ENCODE peak calls at places on chromosomes 1 and 21, in seven cellular contexts. U, G, O, A, I, M and F are unnamed samples.

GRCh38 chr1:96329121-96329520 is 392.5 kb upstream of the PTBP2 start:
- DNase-seq in U (no peak), G (peak), O (no peak), A (peak), I (peak), M (no peak), F (no peak)

GRCh38 chr1:23575226-23575810 is 16.0 kb upstream of the ID3 start:
- DNase-seq in U (no peak), G (no peak), O (no peak), A (no peak), I (no peak), M (no peak), F (no peak)

GRCh38 chr1:56200446-56200845 is 378.9 kb downstream of the PLPP3 start:
- DNase-seq in U (no peak), G (no peak), O (no peak), A (no peak), I (no peak), M (no peak), F (no peak)

GRCh38 chr1:86429122-86429725 is 5.3 kb downstream of the CLCA2 start:
- DNase-seq in U (no peak), G (peak), O (no peak), A (no peak), I (peak), M (no peak), F (no peak)

GRCh38 chr1:208166340-208167138 is 77.6 kb downstream of the PLXNA2 start:
- DNase-seq in U (no peak), G (no peak), O (no peak), A (no peak), I (no peak), M (no peak), F (no peak)

GRCh38 chr1:62735491-62736171 is 47.4 kb upstream of the DOCK7 start:
- DNase-seq in U (no peak), G (peak), O (no peak), A (no peak), I (peak), M (no peak), F (no peak)

GRCh38 chr1:40299366-40300248 is 17.5 kb downstream of the COL9A2 start:
- DNase-seq in U (no peak), G (peak), O (no peak), A (no peak), I (peak), M (no peak), F (no peak)

GRCh38 chr1:217891966-217892365 is 260.8 kb downstream of the SPATA17 start:
- DNase-seq in U (no peak), G (no peak), O (no peak), A (no peak), I (no peak), M (no peak), F (no peak)

GRCh38 chr1:53659436-53659835 is 79.5 kb downstream of the GLIS1 start:
- DNase-seq in U (no peak), G (no peak), O (no peak), A (no peak), I (no peak), M (no peak), F (no peak)

GRCh38 chr1:223393275-223394214 is at the start of gene CCDC185:
- DNase-seq in U (no peak), G (no peak), O (peak), A (no peak), I (no peak), M (no peak), F (no peak)

GRCh38 chr21:34558166-34558565 is 46.2 kb upstream of the KCNE1 start:
- DNase-seq in U (no peak), G (no peak), O (no peak), A (no peak), I (no peak), M (no peak), F (no peak)

GRCh38 chr1:36322085-36322785 is 1.2 kb downstream of the EVA1B start:
- DNase-seq in U (no peak), G (peak), O (no peak), A (no peak), I (peak), M (peak), F (no peak)

GRCh38 chr1:56922507-56922906 is 43.3 kb downstream of the C8B start:
- DNase-seq in U (no peak), G (no peak), O (no peak), A (no peak), I (no peak), M (no peak), F (no peak)

GRCh38 chr1:74673351-74674111 is at the start of gene ERICH3:
- DNase-seq in U (no peak), G (peak), O (peak), A (no peak), I (peak), M (peak), F (no peak)

GRCh38 chr1:159991513-159991912 is 37.5 kb upstream of the SLAMF9 start:
- DNase-seq in U (no peak), G (peak), O (no peak), A (no peak), I (peak), M (no peak), F (no peak)

GRCh38 chr1:103106426-103107321 is 1.6 kb downstream of the COL11A1 start:
- DNase-seq in U (peak), G (peak), O (no peak), A (peak), I (peak), M (peak), F (no peak)

GRCh38 chr1:20981903-20982695 is 194.6 kb downstream of the EIF4G3 start:
- DNase-seq in U (no peak), G (peak), O (no peak), A (peak), I (peak), M (no peak), F (no peak)

GRCh38 chr1:7526867-7527732 is 244.0 kb upstream of the VAMP3 start:
- DNase-seq in U (no peak), G (no peak), O (peak), A (peak), I (no peak), M (no peak), F (no peak)

GRCh38 chr1:206557636-206558473 is 50.5 kb downstream of the RASSF5 start:
- DNase-seq in U (no peak), G (no peak), O (peak), A (no peak), I (no peak), M (no peak), F (no peak)
- TF ChIP-seq CTCF in U (no peak), G (no peak), O (no peak), A (no peak), I (no peak), M (no peak), F (no peak)

GRCh38 chr1:110340207-110340468 is 961 bp downstream of the RBM15 start:
- DNase-seq in U (no peak), G (no peak), O (no peak), A (no peak), I (no peak), M (no peak), F (no peak)

GRCh38 chr1:110339040-110339426 is at the start of gene RBM15:
- DNase-seq in U (peak), G (no peak), O (peak), A (peak), I (no peak), M (peak), F (peak)

GRCh38 chr1:110341146-110341871 is 2.1 kb downstream of the RBM15 start:
- DNase-seq in U (no peak), G (no peak), O (peak), A (no peak), I (no peak), M (no peak), F (no peak)

GRCh38 chr1:110338200-110339039 is 757 bp upstream of the RBM15 start:
- DNase-seq in U (peak), G (peak), O (peak), A (no peak), I (peak), M (peak), F (peak)

DNA sequence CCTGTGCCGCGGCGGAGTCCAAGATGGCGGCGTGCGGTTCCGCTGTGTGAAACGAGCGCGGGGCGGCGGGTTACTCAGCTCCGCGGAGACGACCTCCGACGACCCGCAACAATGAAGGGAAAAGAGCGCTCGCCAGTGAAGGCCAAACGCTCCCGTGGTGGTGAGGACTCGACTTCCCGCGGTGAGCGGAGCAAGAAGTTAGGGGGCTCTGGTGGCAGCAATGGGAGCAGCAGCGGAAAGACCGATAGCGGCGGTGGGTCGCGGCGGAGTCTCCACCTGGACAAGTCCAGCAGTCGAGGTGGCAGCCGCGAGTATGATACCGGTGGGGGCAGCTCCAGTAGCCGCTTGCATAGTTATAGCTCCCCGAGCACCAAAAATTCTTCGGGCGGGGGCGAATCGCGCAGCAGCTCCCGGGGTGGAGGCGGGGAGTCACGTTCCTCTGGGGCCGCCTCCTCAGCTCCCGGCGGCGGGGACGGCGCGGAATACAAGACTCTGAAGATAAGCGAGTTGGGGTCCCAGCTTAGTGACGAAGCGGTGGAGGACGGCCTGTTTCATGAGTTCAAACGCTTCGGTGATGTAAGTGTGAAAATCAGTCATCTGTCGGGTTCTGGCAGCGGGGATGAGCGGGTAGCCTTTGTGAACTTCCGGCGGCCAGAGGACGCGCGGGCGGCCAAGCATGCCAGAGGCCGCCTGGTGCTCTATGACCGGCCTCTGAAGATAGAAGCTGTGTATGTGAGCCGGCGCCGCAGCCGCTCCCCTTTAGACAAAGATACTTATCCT is 440 bp downstream of the RBM15 start:
- DNase-seq in U (peak), G (peak), O (peak), A (peak), I (peak), M (peak), F (no peak)
- TF ChIP-seq CTCF in U (no peak), G (peak), O (no peak), A (peak), I (peak), M (peak), F (peak)

DNA sequence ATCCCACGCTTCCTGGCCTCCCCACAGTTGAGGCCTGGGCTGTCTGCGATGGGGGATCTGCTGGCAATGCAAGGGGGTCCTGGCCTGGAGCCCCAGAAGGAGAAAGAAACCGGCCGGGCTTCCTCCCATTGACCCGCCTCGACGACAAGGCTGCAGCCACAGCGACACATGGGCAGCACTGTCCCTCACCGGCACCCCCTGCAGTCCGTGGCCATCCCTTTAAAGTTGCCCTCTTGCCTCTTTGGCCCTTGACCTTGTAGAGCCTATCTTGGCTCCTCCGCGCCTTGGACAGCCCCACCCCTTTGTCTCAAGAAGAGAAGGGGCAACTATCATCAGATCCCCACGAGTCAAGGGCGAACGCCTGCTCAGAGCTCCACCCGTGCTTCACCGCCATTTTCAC is 106.0 kb downstream of the CASZ1 start:
- DNase-seq in U (no peak), G (no peak), O (no peak), A (no peak), I (no peak), M (no peak), F (no peak)
- TF ChIP-seq CTCF in U (no peak), G (no peak), O (no peak), A (no peak), I (no peak), M (no peak), F (peak)

GRCh38 chr1:4654764-4655673 is 610 bp downstream of the AJAP1 start:
- DNase-seq in U (no peak), G (no peak), O (no peak), A (no peak), I (no peak), M (peak), F (no peak)

GRCh38 chr1:4657244-4657789 is 2.9 kb downstream of the AJAP1 start:
- DNase-seq in U (no peak), G (no peak), O (no peak), A (no peak), I (no peak), M (no peak), F (no peak)

GRCh38 chr1:4653796-4654715 is at the start of gene AJAP1:
- DNase-seq in U (no peak), G (no peak), O (no peak), A (no peak), I (no peak), M (peak), F (no peak)

GRCh38 chr1:4656533-4657140 is 2.2 kb downstream of the AJAP1 start:
- DNase-seq in U (no peak), G (no peak), O (no peak), A (no peak), I (no peak), M (no peak), F (no peak)

GRCh38 chr1:4655674-4656532 is 1.5 kb downstream of the AJAP1 start:
- DNase-seq in U (peak), G (peak), O (no peak), A (peak), I (no peak), M (peak), F (no peak)
- TF ChIP-seq CTCF in U (peak), G (peak), O (peak), A (peak), I (no peak), M (peak), F (peak)

GRCh38 chr1:178361847-178362246 is 134.9 kb downstream of the CLEC20A start:
- DNase-seq in U (no peak), G (no peak), O (no peak), A (no peak), I (no peak), M (no peak), F (no peak)
- TF ChIP-seq CTCF in U (no peak), G (no peak), O (no peak), A (no peak), I (no peak), M (no peak), F (no peak)